ENCODE peak calls at places on chromosomes 12 and 14, in eight cellular contexts. E is lower leg skin, G is ovary, T is body of pancreas, P is natural killer cell, W is activated B cell treated with CpG ODN at 0.5 μM for 24 hours, S is endothelial cell, L is fibroblast of pulmonary artery. X is an unnamed sample.

GRCh38 chr14:55220230-55220629 is 28.8 kb upstream of the DLGAP5 start:
- DNase-seq in E (no peak), G (no peak), T (no peak), P (no peak), W (no peak), S (no peak), L (no peak), X (no peak)

GRCh38 chr14:100826371-100827139 is 637 bp downstream of the MEG3 start:
- DNase-seq in E (no peak), G (peak; percentile 36), T (no peak), P (no peak), W (no peak), S (no peak), L (no peak), X (no peak)

GRCh38 chr12:102735104-102735503 is 181.9 kb downstream of the PAH start:
- DNase-seq in E (no peak), G (no peak), T (no peak), P (no peak), W (no peak), S (no peak), L (no peak), X (no peak)

GRCh38 chr14:30874999-30875787 is 834 bp downstream of the COCH start:
- DNase-seq in E (no peak), G (no peak), T (no peak), P (no peak), W (peak; percentile 32), S (peak; percentile 21), L (no peak), X (no peak)

GRCh38 chr12:40733871-40734270 is 41.6 kb downstream of the CNTN1 start:
- DNase-seq in E (no peak), G (no peak), T (no peak), P (no peak), W (no peak), S (no peak), L (no peak), X (no peak)

GRCh38 chr14:71361874-71362273 is 454.6 kb downstream of the PCNX1 start:
- DNase-seq in E (no peak), G (no peak), T (no peak), P (no peak), W (no peak), S (no peak), L (no peak), X (no peak)

GRCh38 chr14:99203801-99204200 is 68.2 kb downstream of the BCL11B start:
- DNase-seq in E (no peak), G (no peak), T (no peak), P (no peak), W (no peak), S (no peak), L (no peak), X (peak; percentile 40)

GRCh38 chr14:77077040-77077439 is 21.0 kb upstream of the CIPC start:
- DNase-seq in E (no peak), G (peak; percentile 38), T (no peak), P (no peak), W (no peak), S (no peak), L (peak; percentile 39), X (no peak)

GRCh38 chr14:30525833-30526232 is 33.1 kb upstream of the G2E3 start:
- DNase-seq in E (no peak), G (no peak), T (no peak), P (no peak), W (no peak), S (no peak), L (no peak), X (no peak)

GRCh38 chr12:81209001-81209400 is 131.1 kb downstream of the ACSS3 start:
- DNase-seq in E (no peak), G (no peak), T (no peak), P (no peak), W (no peak), S (no peak), L (peak; percentile 21), X (no peak)

GRCh38 chr12:131092911-131093901 is 139.5 kb downstream of the ADGRD1 start:
- DNase-seq in E (peak; percentile 82), G (peak; percentile 13), T (peak; percentile 5), P (no peak), W (peak; percentile 18), S (no peak), L (no peak), X (peak; percentile 37)

GRCh38 chr12:12182926-12183325 is 83.9 kb downstream of the LRP6 start:
- DNase-seq in E (no peak), G (peak; percentile 26), T (no peak), P (no peak), W (no peak), S (no peak), L (peak; percentile 54), X (no peak)

GRCh38 chr14:20456971-20457370 is 1.9 kb downstream of the APEX1 start:
- DNase-seq in E (no peak), G (no peak), T (no peak), P (no peak), W (no peak), S (no peak), L (no peak), X (no peak)

GRCh38 chr12:53381739-53382630 is 2.0 kb downstream of the SP1 start:
- DNase-seq in E (no peak), G (peak; percentile 47), T (peak; percentile 49), P (peak; percentile 26), W (no peak), S (peak; percentile 60), L (peak; percentile 80), X (peak; percentile 72)

GRCh38 chr14:70972107-70972976 is 65.1 kb downstream of the PCNX1 start:
- DNase-seq in E (peak; percentile 97), G (peak; percentile 92), T (peak; percentile 89), P (peak; percentile 75), W (peak; percentile 49), S (peak; percentile 79), L (peak; percentile 94), X (peak; percentile 63)

DNA sequence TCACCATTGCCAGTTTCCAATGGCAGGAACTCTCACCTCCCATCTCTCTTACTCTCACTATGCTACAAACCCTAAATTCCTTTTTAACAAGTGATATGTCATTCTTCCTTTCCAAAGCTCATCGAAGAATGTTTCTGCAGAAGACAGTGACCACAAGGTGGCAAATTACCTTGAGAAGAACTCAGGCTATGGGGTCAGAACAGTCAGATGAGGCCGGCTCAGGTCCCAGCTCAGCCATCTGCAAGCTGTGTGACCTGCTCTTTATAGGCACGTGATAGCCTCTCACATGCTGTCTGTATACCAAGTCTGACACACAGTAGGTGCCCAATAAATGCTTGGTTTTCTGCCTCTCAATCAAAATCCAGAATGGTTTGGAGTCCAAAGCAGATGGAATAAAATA is 80.7 kb downstream of the FOXN3 start:
- DNase-seq in E (no peak), G (no peak), T (no peak), P (no peak), W (no peak), S (no peak), L (no peak), X (no peak)
- TF ChIP-seq CTCF in E (no peak), G (no peak), T (no peak), P (no peak), W (no peak), S (peak; percentile 30), L (no peak), X (no peak)

DNA sequence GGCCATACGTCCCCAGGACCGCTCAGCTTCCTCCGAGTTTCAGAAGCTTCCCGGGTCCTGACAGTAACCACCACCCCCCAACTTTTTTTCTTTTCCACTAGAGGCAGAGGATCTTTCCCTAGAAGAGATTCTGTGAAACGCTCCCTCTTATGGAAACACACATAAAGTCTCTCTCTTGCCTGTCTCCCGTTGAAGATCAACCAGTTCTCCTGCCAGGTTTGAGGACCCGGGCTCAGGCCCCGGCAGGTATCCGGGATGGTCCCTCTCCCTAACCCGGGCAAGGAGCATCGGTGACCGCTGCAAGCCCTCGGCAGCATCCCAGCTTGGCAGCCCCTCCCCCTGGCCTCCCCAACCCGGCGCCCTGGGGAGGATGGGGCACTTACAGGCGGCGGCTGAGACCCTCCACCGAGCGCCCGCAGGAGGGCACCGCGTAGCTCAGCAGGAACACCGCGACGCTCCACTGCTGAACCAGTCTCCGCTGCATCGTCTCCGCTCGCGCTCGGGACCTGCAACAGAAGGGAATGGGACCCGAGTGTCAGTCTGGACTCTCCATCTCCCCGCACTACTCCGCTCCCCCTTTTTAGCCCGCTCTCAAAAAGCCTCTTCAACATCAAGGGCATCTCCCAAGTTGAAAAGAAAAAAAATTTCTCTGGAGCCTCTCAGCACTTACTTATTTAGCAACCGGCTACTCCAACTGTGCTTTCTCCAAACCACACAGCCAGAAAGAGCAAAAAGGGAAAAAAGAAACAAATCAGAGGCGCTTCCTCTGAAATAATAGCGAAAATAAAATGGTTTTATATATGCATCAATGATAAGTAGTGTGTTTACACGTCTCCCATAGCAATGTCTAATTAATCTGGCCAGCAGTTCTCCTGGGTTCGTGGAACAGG is 3.3 kb downstream of the PTHLH start:
- DNase-seq in E (no peak), G (no peak), T (peak; percentile 18), P (no peak), W (no peak), S (peak; percentile 37), L (no peak), X (no peak)
- TF ChIP-seq CTCF in E (no peak), G (no peak), T (no peak), P (no peak), W (no peak), S (no peak), L (peak; percentile 6), X (no peak)

DNA sequence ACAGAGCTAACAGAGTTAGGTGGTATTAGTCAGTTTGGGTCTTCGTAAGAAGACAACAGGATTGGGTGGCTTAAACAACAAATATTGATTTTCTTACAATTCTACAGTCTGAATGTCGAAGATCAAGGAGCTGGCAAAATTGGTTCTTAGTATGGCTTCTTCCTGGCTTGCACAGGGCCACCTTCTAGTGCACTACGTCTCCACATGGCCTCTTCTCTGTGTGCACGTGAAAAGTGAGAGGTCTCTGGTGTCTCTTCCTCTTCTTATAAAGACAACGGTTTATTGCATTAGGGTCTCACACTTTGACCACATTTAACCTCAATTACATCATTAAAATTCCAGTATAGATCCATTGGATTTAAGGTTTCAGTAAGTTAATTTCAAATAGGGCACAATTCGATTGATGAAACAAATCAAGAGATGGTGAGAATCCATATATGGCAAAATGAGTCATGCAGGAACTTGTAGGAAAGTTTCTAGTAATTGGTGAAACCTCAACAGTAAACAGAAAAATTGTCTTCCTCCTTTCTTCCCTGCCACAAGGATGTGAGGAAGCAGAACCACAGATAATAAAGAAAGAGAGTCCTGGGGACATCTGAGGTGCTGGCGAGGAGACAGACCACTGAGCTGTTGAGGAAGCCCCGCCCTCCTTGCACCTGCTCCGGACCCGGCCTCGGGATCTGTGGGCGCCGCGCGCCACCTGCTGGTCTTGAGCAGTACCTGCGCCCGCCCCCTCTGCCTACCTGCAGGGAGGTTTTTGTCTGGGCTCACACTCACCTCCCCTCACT is 846.7 kb downstream of the TMEM121 start:
- DNase-seq in E (peak; percentile 85), G (no peak), T (peak; percentile 63), P (peak; percentile 68), W (peak; percentile 67), S (no peak), L (no peak), X (no peak)
- TF ChIP-seq CTCF in E (no peak), G (no peak), T (peak; percentile 64), P (peak; percentile 89), W (no peak), S (peak; percentile 15), L (no peak), X (peak; percentile 84)

DNA sequence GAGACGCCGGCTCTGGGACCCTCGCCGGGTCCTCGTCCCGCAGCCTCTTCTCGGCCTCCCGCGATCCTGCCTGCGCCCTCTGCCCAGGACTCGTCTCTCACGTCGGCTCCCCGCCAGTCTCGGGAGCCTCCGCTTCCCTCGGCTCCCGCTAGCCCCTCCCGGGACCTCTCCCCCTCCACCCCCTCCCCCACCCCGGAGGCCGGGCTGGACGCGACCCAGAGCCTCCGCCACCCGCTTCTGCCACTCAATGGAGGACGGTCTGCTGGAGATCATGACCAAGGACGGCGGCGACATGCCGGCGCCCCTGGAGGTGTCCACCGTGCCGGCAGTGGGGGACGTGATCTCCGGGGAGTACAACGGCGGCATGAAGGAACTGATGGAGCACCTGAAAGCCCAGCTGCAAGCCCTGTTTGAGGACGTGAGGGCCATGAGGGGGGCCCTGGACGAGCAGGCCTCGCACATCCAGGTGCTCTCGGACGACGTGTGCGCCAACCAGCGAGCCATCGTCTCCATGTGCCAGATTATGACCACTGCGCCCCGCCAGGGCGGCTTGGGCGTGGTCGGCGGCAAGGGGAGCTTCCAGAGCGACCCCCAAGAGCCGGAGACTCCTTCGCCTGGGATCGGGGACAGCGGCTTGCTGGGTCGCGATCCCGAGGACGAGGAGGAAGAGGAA is 568 bp downstream of the CCDC184 start:
- DNase-seq in E (no peak), G (peak; percentile 37), T (no peak), P (no peak), W (peak; percentile 27), S (peak; percentile 15), L (no peak), X (no peak)
- TF ChIP-seq CTCF in E (no peak), G (no peak), T (no peak), P (no peak), W (no peak), S (no peak), L (no peak), X (peak; percentile 42)

X was measured in CD14-positive monocyte.